ENCODE peak calls at places on chromosomes 16 and 17, in ten cellular contexts. J is esophagus squamous epithelium, G is mammary epithelial cell, O is hepatocyte, C is cardiac muscle cell, S is RWPE1, M is HFF-Myc, T is heart right ventricle, R is neural progenitor cell, Y is GM13976. K is an unnamed sample.

GRCh38 chr17:74467221-74467951 is 952 bp downstream of the CD300A start:
- DNase-seq in J (peak), G (no peak), O (no peak), C (no peak), S (no peak), M (no peak), T (no peak), R (peak), Y (peak), K (no peak)

GRCh38 chr16:27430923-27431484 is 29.0 kb downstream of the IL21R start:
- DNase-seq in J (no peak), G (no peak), O (no peak), C (peak), S (no peak), M (no peak), T (peak), R (no peak), Y (peak), K (peak)

GRCh38 chr17:61397086-61397842 is 2.4 kb upstream of the TBX2 start:
- DNase-seq in J (no peak), G (no peak), O (peak), C (peak), S (no peak), M (no peak), T (no peak), R (peak), Y (no peak), K (no peak)

GRCh38 chr17:63998721-63999679 is 849 bp downstream of the PRR29 start:
- DNase-seq in J (no peak), G (no peak), O (no peak), C (no peak), S (no peak), M (no peak), T (no peak), R (peak), Y (peak), K (no peak)

GRCh38 chr16:81614654-81615359 is 164.3 kb upstream of the PLCG2 start:
- DNase-seq in J (no peak), G (no peak), O (no peak), C (no peak), S (no peak), M (no peak), T (no peak), R (no peak), Y (no peak), K (no peak)

GRCh38 chr16:56192644-56192960 is 1.3 kb downstream of the GNAO1 start:
- DNase-seq in J (no peak), G (no peak), O (no peak), C (no peak), S (no peak), M (no peak), T (no peak), R (no peak), Y (no peak), K (no peak)

GRCh38 chr16:11715246-11715947 is 27.3 kb downstream of the TXNDC11 start:
- DNase-seq in J (no peak), G (no peak), O (no peak), C (no peak), S (no peak), M (no peak), T (no peak), R (no peak), Y (peak), K (no peak)

GRCh38 chr17:75695830-75696271 is 25.4 kb upstream of the ITGB4 start:
- DNase-seq in J (no peak), G (no peak), O (no peak), C (no peak), S (no peak), M (no peak), T (peak), R (no peak), Y (no peak), K (no peak)

GRCh38 chr17:36641331-36641876 is 40.0 kb downstream of the MRM1 start:
- DNase-seq in J (no peak), G (no peak), O (no peak), C (no peak), S (no peak), M (no peak), T (no peak), R (peak), Y (no peak), K (no peak)

GRCh38 chr16:74574146-74574545 is 32.8 kb downstream of the GLG1 start:
- DNase-seq in J (no peak), G (no peak), O (no peak), C (no peak), S (no peak), M (no peak), T (no peak), R (no peak), Y (no peak), K (no peak)

GRCh38 chr17:29682054-29682453 is 59.3 kb upstream of the CORO6 start:
- DNase-seq in J (no peak), G (no peak), O (no peak), C (no peak), S (no peak), M (no peak), T (no peak), R (no peak), Y (peak), K (no peak)

GRCh38 chr17:58325289-58325726 is 3.3 kb downstream of the TSPOAP1 start:
- DNase-seq in J (no peak), G (no peak), O (peak), C (no peak), S (no peak), M (no peak), T (no peak), R (peak), Y (no peak), K (no peak)

GRCh38 chr16:2468725-2469398 is 2.2 kb upstream of the NTN3 start:
- DNase-seq in J (no peak), G (no peak), O (no peak), C (no peak), S (no peak), M (no peak), T (no peak), R (peak), Y (peak), K (no peak)

GRCh38 chr17:83178533-83179201 is 99.3 kb downstream of the METRNL start:
- DNase-seq in J (no peak), G (no peak), O (peak), C (no peak), S (no peak), M (no peak), T (no peak), R (peak), Y (no peak), K (peak)

GRCh38 chr16:82755570-82756282 is 129.0 kb downstream of the CDH13 start:
- DNase-seq in J (no peak), G (no peak), O (no peak), C (peak), S (no peak), M (no peak), T (no peak), R (peak), Y (no peak), K (no peak)
- TF ChIP-seq CTCF in J (no peak), G (peak), O (no peak), C (peak), S (no peak), M (peak), T (no peak), R (peak), Y (no peak), K (peak)

GRCh38 chr17:27907976-27908558 is 14.9 kb upstream of the LYRM9 start:
- DNase-seq in J (no peak), G (no peak), O (no peak), C (no peak), S (no peak), M (no peak), T (no peak), R (no peak), Y (no peak), K (no peak)
- TF ChIP-seq CTCF in J (no peak), G (no peak), O (no peak), C (no peak), S (no peak), M (no peak), T (no peak), R (peak), Y (no peak), K (no peak)

GRCh38 chr16:65698943-65699342 is 577.1 kb upstream of the CDH11 start:
- DNase-seq in J (no peak), G (no peak), O (peak), C (peak), S (no peak), M (peak), T (no peak), R (peak), Y (no peak), K (no peak)

GRCh38 chr16:65702707-65703402 is 581.0 kb upstream of the CDH11 start:
- DNase-seq in J (no peak), G (no peak), O (no peak), C (peak), S (no peak), M (no peak), T (no peak), R (no peak), Y (no peak), K (no peak)

GRCh38 chr16:65700599-65700998 is 578.7 kb upstream of the CDH11 start:
- DNase-seq in J (no peak), G (no peak), O (no peak), C (peak), S (no peak), M (no peak), T (no peak), R (no peak), Y (no peak), K (no peak)

GRCh38 chr16:65710107-65710506 is 588.2 kb upstream of the CDH11 start:
- DNase-seq in J (no peak), G (no peak), O (no peak), C (no peak), S (no peak), M (no peak), T (no peak), R (no peak), Y (no peak), K (no peak)

GRCh38 chr16:65704866-65705265 is 583.0 kb upstream of the CDH11 start:
- DNase-seq in J (no peak), G (no peak), O (no peak), C (no peak), S (no peak), M (no peak), T (no peak), R (peak), Y (no peak), K (no peak)
- TF ChIP-seq CTCF in J (no peak), G (peak), O (peak), C (peak), S (no peak), M (peak), T (peak), R (peak), Y (no peak), K (peak)

DNA sequence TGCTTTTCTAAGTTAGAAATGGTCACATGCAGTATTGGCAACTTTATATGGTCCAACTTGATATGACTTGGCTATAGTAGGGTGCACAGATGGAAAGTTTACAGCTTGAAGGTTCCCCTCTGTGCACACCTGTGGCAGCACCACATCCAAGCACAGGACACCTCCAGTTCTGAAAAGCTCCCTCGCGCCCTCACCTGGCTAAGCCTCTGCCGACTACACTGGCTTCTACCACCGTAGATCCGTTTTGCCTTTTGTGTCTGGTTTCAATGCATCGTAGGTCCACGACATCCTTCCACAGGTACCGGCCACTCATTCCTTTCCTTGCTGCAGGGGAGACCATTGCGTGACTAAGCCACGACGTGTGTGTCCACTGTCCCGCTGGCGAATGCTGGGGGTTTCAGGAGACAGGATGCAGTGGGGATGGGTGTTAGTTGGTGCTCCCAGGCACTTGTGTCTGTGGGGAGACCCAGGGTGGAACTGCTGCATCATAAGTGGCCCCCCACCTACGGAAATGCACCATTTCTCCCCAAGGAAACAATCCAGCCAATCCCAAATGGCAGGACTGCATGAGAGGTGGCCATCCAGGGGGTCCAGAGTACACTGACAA is 4.9 kb upstream of the RASD1 start:
- DNase-seq in J (no peak), G (no peak), O (peak), C (no peak), S (no peak), M (no peak), T (no peak), R (peak), Y (no peak), K (no peak)
- TF ChIP-seq CTCF in J (peak), G (no peak), O (peak), C (no peak), S (no peak), M (no peak), T (no peak), R (peak), Y (no peak), K (peak)

GRCh38 chr16:13931845-13932244 is 11.9 kb downstream of the ERCC4 start:
- DNase-seq in J (no peak), G (no peak), O (no peak), C (no peak), S (no peak), M (no peak), T (no peak), R (no peak), Y (no peak), K (no peak)

GRCh38 chr16:13936596-13937081 is 16.7 kb downstream of the ERCC4 start:
- DNase-seq in J (no peak), G (peak), O (peak), C (peak), S (peak), M (no peak), T (no peak), R (no peak), Y (no peak), K (no peak)

GRCh38 chr16:13938480-13938879 is 18.5 kb downstream of the ERCC4 start:
- DNase-seq in J (no peak), G (no peak), O (no peak), C (no peak), S (no peak), M (no peak), T (no peak), R (no peak), Y (no peak), K (no peak)

GRCh38 chr16:13937411-13937810 is 17.5 kb downstream of the ERCC4 start:
- DNase-seq in J (no peak), G (no peak), O (no peak), C (no peak), S (no peak), M (no peak), T (no peak), R (no peak), Y (no peak), K (no peak)

DNA sequence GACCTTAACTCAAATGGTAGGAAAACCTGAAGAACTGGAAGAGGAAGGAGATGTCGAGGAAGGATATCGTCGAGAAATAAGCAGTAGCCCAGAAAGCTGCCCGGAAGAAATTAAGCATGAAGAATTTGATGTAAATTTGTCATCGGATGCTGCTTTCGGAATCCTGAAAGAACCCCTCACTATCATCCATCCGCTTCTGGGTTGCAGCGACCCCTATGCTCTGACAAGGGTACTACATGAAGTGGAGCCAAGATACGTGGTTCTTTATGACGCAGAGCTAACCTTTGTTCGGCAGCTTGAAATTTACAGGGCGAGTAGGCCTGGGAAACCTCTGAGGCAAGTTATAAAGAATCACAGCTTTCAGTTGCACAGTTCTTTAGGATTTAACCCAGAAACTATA is 15.5 kb downstream of the ERCC4 start:
- DNase-seq in J (no peak), G (no peak), O (no peak), C (no peak), S (no peak), M (no peak), T (no peak), R (peak), Y (no peak), K (no peak)
- TF ChIP-seq CTCF in J (no peak), G (peak), O (peak), C (peak), S (peak), M (peak), T (peak), R (peak), Y (no peak), K (peak)

DNA sequence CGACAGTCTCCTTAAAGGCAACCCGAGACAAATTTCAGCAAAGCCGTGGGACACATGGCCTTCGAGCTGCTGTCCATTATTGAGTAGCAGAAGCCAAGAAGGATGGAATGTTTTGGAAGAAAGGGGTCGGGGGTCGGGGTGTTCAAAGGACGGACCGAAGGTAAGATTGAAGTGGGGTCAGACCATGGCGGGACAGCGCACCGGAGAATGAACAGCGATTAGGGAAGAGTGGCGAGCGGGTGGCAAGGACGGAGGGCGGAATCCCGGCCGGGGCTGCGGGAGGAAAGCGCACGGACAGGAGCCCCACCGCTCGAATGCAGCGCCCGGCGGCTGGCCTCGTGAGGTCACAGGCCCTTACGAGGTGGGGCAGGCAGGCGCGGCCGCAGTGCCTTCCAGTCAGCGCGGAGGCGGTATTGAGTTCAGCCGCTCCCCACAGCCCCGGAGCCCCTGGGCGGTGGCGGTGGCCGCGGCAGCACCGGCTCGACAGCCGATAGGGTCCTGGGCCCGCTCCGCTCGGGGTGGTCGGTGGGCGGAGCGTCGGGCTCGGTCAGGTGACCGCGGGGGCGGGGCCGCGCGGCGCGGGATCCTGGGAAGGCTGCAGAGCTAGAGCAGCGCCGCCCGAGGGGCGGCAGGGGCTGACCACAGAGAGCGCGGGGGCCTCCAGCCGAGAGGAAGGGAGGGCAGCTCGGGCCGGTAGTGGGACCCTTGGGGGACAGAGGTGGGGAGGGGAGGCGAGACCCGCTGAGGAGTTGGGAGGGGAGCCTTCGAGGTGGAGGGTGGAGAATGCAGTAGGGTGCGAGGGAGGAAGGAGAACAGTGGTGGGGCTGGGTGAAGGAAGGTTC is at the start of gene EFCAB13:
- DNase-seq in J (peak), G (peak), O (peak), C (peak), S (peak), M (no peak), T (peak), R (peak), Y (peak), K (peak)
- TF ChIP-seq CTCF in J (peak), G (no peak), O (peak), C (peak), S (peak), M (no peak), T (no peak), R (peak), Y (peak), K (peak)

GRCh38 chr17:62596662-62597061 is 30.8 kb upstream of the MRC2 start:
- DNase-seq in J (no peak), G (no peak), O (no peak), C (no peak), S (no peak), M (no peak), T (no peak), R (no peak), Y (no peak), K (no peak)
- TF ChIP-seq CTCF in J (no peak), G (no peak), O (no peak), C (no peak), S (no peak), M (no peak), T (no peak), R (no peak), Y (no peak), K (no peak)

GRCh38 chr17:9577402-9577709 is 914 bp downstream of the CFAP52 start:
- DNase-seq in J (no peak), G (no peak), O (no peak), C (no peak), S (no peak), M (no peak), T (no peak), R (no peak), Y (no peak), K (no peak)
- TF ChIP-seq CTCF in J (no peak), G (no peak), O (no peak), C (no peak), S (peak), M (no peak), T (no peak), R (no peak), Y (no peak), K (no peak)

DNA sequence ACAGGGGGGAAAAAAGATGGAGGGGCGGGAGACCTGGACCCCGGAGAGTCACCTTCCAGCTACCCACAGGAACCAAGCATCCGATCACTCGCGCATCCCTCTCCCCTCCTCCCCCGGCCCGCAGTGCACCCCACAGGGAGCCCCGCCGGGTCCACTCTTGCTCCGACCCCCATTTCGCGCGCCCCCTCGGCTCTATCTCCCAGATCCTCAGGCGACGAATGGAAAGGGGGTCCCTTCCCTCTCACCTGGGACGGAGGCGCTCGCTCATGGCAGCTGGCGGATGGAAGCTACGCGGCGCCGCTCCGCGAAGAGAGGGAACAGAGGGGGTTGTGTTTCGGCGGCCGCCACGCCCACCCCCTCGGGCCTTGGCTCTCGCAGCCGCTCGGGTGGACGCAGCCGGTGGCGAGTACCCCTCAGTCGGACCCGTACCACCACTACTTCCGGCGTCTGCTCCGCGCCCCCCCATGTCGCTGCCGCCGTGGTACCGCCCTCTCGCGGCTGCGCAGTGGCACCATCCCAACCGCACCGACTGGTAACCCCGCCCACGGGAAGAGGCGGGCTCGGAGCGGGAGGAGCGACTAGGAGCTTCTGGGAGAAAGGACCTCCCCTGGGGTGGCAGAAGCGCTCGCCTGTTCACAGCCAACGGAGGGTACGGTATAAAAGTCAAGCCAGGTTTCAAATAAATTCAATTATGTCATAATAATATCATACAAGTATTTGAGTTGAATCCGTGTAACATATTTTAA is 29.7 kb downstream of the CPSF4L start:
- DNase-seq in J (peak), G (peak), O (peak), C (peak), S (peak), M (peak), T (peak), R (peak), Y (peak), K (peak)
- TF ChIP-seq CTCF in J (peak), G (no peak), O (no peak), C (peak), S (no peak), M (peak), T (peak), R (peak), Y (peak), K (peak)

K was measured in osteocyte.